ENCODE peak calls at places on chromosomes 5 and 9, in seven cellular contexts. R, W, Y, J, Q, I and N are unnamed samples.

GRCh38 chr5:160769264-160769663 is 82.7 kb downstream of the ATP10B start:
- DNase-seq in Q (no peak), I (no peak), R (no peak), W (no peak), J (no peak), Y (no peak), N (no peak)

GRCh38 chr5:16806691-16807433 is 129.2 kb downstream of the MYO10 start:
- DNase-seq in R (no peak), W (no peak), Y (no peak), J (no peak), I (no peak), Q (no peak), N (no peak)

GRCh38 chr9:36194326-36195000 is 3.7 kb downstream of the CLTA start:
- DNase-seq in Q (no peak), W (no peak), I (peak), Y (no peak), J (no peak), R (no peak), N (no peak)

GRCh38 chr9:127303830-127304229 is 39.3 kb downstream of the GARNL3 start:
- DNase-seq in J (no peak), W (no peak), I (no peak), R (no peak), Y (no peak), Q (no peak), N (no peak)

GRCh38 chr5:31192442-31192841 is 1.0 kb upstream of the CDH6 start:
- DNase-seq in W (no peak), I (no peak), Y (no peak), R (no peak), J (no peak), Q (no peak), N (no peak)

GRCh38 chr5:83026930-83027687 is 50.1 kb downstream of the TMEM167A start:
- DNase-seq in J (no peak), I (peak), Q (no peak), R (peak), Y (no peak), W (no peak), N (no peak)

GRCh38 chr5:172958268-172959046 is 767 bp upstream of the RPL26L1 start:
- DNase-seq in I (peak), R (peak), Q (peak), Y (peak), J (peak), W (peak), N (peak)

GRCh38 chr5:56003633-56004032 is 8.9 kb upstream of the IL6ST start:
- DNase-seq in I (no peak), Q (no peak), R (no peak), W (no peak), J (no peak), Y (no peak), N (no peak)

GRCh38 chr5:132860742-132861141 is 5.5 kb downstream of the GDF9 start:
- DNase-seq in J (no peak), Y (no peak), W (no peak), Q (no peak), R (no peak), I (no peak), N (no peak)